ENCODE peak calls at places on chromosomes 13 and 19, in six cellular contexts. One of them, this sample, is unnamed.

GRCh38 chr13:110323172-110323851 is 16.2 kb downstream of the COL4A2 start:
- DNase-seq in GM12865: no peak
- DNase-seq in tibial artery: peak; percentile 64
- DNase-seq in tibial nerve: no peak
- DNase-seq in WTC11: no peak
- DNase-seq in endothelial cell: no peak
- DNase-seq in this sample: no peak

GRCh38 chr13:79792716-79793115 is 311.8 kb downstream of the NDFIP2 start:
- DNase-seq in tibial artery: no peak
- DNase-seq in GM12865: no peak
- DNase-seq in endothelial cell: no peak
- DNase-seq in WTC11: no peak
- DNase-seq in tibial nerve: no peak
- DNase-seq in this sample: no peak

GRCh38 chr19:31693870-31694269 is 344.6 kb upstream of the TSHZ3 start:
- DNase-seq in tibial artery: no peak
- DNase-seq in GM12865: no peak
- DNase-seq in tibial nerve: no peak
- DNase-seq in WTC11: no peak
- DNase-seq in endothelial cell: no peak
- DNase-seq in this sample: no peak

GRCh38 chr19:44794610-44795009 is 14.3 kb upstream of the BCAM start:
- DNase-seq in WTC11: no peak
- DNase-seq in tibial nerve: no peak
- DNase-seq in GM12865: no peak
- DNase-seq in endothelial cell: no peak
- DNase-seq in tibial artery: no peak
- DNase-seq in this sample: no peak

GRCh38 chr19:17489392-17490030 is 19.2 kb downstream of the SLC27A1 start:
- DNase-seq in WTC11: no peak
- DNase-seq in tibial nerve: no peak
- DNase-seq in endothelial cell: peak; percentile 54
- DNase-seq in tibial artery: no peak
- DNase-seq in GM12865: no peak
- DNase-seq in this sample: no peak

GRCh38 chr19:12092065-12092867 is 27.7 kb downstream of the ZNF844 start:
- DNase-seq in tibial nerve: peak; percentile 58
- DNase-seq in endothelial cell: no peak
- DNase-seq in tibial artery: peak; percentile 93
- DNase-seq in WTC11: peak; percentile 94
- DNase-seq in GM12865: peak; percentile 89
- DNase-seq in this sample: peak; percentile 71

GRCh38 chr13:44362394-44363040 is 11.1 kb upstream of the SERP2 start:
- DNase-seq in endothelial cell: no peak
- DNase-seq in tibial artery: no peak
- DNase-seq in GM12865: no peak
- DNase-seq in WTC11: no peak
- DNase-seq in tibial nerve: no peak
- DNase-seq in this sample: no peak

GRCh38 chr13:33859691-33860303 is 41.8 kb downstream of the RFC3 start:
- DNase-seq in endothelial cell: no peak
- DNase-seq in GM12865: no peak
- DNase-seq in tibial nerve: no peak
- DNase-seq in tibial artery: no peak
- DNase-seq in WTC11: no peak
- DNase-seq in this sample: no peak

GRCh38 chr19:14410775-14411134 is 8.4 kb downstream of the DDX39A start:
- DNase-seq in tibial nerve: no peak
- DNase-seq in GM12865: no peak
- DNase-seq in endothelial cell: no peak
- DNase-seq in WTC11: no peak
- DNase-seq in tibial artery: no peak
- DNase-seq in this sample: no peak

GRCh38 chr13:98150836-98151489 is 8.1 kb downstream of the FARP1 start:
- DNase-seq in tibial artery: no peak
- DNase-seq in GM12865: peak; percentile 57
- DNase-seq in endothelial cell: no peak
- DNase-seq in WTC11: no peak
- DNase-seq in tibial nerve: no peak
- DNase-seq in this sample: no peak

GRCh38 chr13:114115191-114115671 is 17.2 kb downstream of the RASA3 start:
- DNase-seq in WTC11: peak; percentile 8
- DNase-seq in tibial artery: peak; percentile 69
- DNase-seq in GM12865: no peak
- DNase-seq in endothelial cell: no peak
- DNase-seq in tibial nerve: no peak
- DNase-seq in this sample: peak; percentile 95

GRCh38 chr13:30818323-30818960 is 83.1 kb downstream of the ALOX5AP start:
- DNase-seq in tibial artery: peak; percentile 85
- DNase-seq in GM12865: no peak
- DNase-seq in WTC11: no peak
- DNase-seq in endothelial cell: no peak
- DNase-seq in tibial nerve: no peak
- DNase-seq in this sample: peak; percentile 15

GRCh38 chr19:44703336-44704078 is 4.6 kb downstream of the CEACAM16 start:
- DNase-seq in endothelial cell: no peak
- DNase-seq in tibial artery: no peak
- DNase-seq in GM12865: no peak
- DNase-seq in tibial nerve: no peak
- DNase-seq in WTC11: no peak
- DNase-seq in this sample: no peak

GRCh38 chr13:114021464-114022308 is 47.8 kb upstream of the C13orf46 start:
- DNase-seq in GM12865: no peak
- DNase-seq in tibial artery: peak; percentile 32
- DNase-seq in endothelial cell: no peak
- DNase-seq in WTC11: no peak
- DNase-seq in tibial nerve: no peak
- DNase-seq in this sample: no peak

GRCh38 chr19:14985133-14985532 is 5.5 kb upstream of the SLC1A6 start:
- DNase-seq in tibial artery: no peak
- DNase-seq in tibial nerve: no peak
- DNase-seq in WTC11: no peak
- DNase-seq in GM12865: no peak
- DNase-seq in endothelial cell: no peak
- DNase-seq in this sample: no peak

GRCh38 chr13:98509271-98510155 is 67.4 kb downstream of the STK24 start:
- DNase-seq in GM12865: peak; percentile 89
- DNase-seq in endothelial cell: no peak
- DNase-seq in tibial nerve: peak; percentile 60
- DNase-seq in tibial artery: peak; percentile 81
- DNase-seq in WTC11: no peak
- DNase-seq in this sample: peak; percentile 91

DNA sequence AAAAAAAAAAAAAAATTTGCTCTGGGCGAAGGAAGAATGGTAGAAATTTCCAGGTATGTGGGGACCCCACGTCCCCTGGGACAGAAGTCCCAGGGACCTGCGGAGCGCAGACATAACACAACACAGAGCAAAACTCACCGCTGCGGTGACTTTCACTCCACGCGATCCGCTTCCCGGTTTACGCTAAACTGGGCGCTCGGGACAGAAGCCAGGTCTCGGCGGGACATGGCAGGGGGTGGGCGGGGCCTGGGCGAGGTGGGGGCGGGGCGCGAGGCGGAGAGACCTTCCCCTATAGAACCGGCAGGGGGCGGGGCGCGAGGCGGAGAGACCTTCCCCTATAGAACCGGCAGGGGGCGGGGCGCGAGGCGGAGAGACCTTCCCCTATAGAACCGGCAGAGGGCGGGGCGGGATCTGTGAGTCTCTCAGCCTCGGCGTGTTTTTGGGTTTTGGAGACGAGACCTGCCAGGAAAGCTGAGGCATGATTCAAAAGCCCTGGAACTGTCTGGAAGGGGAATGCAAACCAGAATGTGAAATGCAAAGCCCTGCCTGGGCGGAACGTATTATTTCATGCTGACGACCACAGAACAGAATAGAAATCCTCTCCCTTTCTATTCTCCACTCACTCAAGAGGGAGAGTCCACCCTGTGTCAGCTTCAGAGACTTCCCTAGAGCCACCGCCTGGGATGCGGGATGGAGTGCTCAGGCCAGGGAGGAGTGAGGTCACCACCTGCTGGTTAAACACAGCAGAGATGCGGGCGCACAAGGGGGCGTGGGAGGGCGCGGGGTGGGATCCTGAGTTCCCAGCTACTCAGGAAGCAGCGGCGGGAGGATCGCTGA is 20.2 kb upstream of the ERVV-1 start:
- DNase-seq in WTC11: peak; percentile 90
- DNase-seq in endothelial cell: peak; percentile 82
- DNase-seq in tibial artery: peak; percentile 89
- DNase-seq in GM12865: peak; percentile 40
- DNase-seq in tibial nerve: peak; percentile 70
- DNase-seq in this sample: peak; percentile 75
- TF ChIP-seq CTCF in WTC11: peak; percentile 90
- TF ChIP-seq CTCF in endothelial cell: peak; percentile 97
- TF ChIP-seq CTCF in tibial artery: peak; percentile 67
- TF ChIP-seq CTCF in GM12865: no peak
- TF ChIP-seq CTCF in tibial nerve: peak; percentile 84
- TF ChIP-seq CTCF in this sample: peak; percentile 89

DNA sequence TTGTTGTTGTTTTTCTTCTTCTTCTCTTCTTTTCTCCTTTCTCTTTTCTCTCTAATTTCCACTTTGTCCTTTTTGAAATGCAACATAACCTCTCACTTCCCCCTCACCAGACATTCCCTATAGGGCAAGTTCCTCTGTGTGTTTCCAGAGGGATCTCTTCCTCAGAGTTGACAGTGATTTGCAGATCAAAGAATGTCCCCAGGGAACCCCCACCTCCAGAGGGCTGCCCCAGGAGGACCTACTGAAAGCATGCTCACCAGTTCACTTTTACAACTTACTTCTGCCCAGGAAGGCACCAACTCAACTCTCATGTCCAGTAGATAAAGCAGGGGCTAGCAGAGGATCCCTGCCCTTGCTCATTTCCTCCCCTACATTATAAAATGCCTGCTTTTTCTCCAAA is 1648.0 kb downstream of the PCDH9 start:
- DNase-seq in GM12865: no peak
- DNase-seq in endothelial cell: no peak
- DNase-seq in WTC11: peak; percentile 15
- DNase-seq in tibial nerve: no peak
- DNase-seq in tibial artery: no peak
- DNase-seq in this sample: no peak
- TF ChIP-seq CTCF in GM12865: no peak
- TF ChIP-seq CTCF in endothelial cell: no peak
- TF ChIP-seq CTCF in WTC11: no peak
- TF ChIP-seq CTCF in tibial nerve: no peak
- TF ChIP-seq CTCF in tibial artery: no peak
- TF ChIP-seq CTCF in this sample: no peak

GRCh38 chr19:19321143-19321577 is 531 bp downstream of the MAU2 start:
- DNase-seq in tibial nerve: no peak
- DNase-seq in tibial artery: no peak
- DNase-seq in endothelial cell: no peak
- DNase-seq in GM12865: peak; percentile 32
- DNase-seq in WTC11: peak; percentile 40
- DNase-seq in this sample: no peak
- TF ChIP-seq CTCF in tibial nerve: no peak
- TF ChIP-seq CTCF in tibial artery: no peak
- TF ChIP-seq CTCF in endothelial cell: no peak
- TF ChIP-seq CTCF in GM12865: no peak
- TF ChIP-seq CTCF in WTC11: no peak
- TF ChIP-seq CTCF in this sample: peak; percentile 14

DNA sequence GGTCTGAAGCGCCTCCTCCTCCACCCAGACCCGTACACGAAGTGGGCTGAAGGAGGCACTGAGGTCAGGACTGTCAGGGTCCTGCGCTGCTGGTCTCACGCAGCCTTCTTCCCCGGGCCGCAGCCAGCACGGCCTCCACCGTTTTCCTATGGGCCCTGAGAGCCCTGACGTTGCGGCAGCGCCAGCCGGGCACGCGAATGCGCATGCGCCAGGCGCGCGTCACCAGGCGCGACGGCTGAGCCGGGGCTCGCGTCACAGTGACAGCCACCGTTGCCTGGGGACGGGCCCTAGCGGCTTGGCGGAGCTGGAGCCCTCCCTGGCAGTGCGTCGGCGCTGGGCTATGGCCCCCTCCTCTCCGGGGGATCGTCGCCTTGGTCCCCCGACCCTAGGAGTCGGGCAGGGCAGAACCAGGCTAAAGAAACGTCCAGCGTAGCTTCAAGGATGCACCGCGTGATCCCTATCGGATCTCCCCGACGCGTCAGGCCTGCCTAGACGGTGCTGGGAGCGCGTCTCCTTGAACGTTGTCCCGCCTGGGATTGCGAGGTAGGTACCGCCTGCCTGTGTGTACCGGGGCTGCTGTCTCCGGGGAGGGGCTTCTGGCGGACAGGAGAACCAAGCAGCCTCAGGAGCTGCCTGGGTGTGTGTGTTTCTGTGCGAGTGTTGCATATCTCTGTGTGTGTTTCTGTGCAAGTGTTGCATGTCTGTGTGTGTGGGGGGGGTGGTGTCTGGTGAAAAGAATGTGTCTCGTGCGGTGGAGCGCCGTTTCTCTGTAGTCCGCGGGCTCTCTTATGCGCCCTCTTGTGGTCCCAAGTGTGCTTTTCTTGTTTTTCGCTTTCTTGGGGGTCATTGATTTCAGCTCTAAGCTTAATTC is 43.2 kb downstream of the ZNF571 start:
- DNase-seq in tibial artery: no peak
- DNase-seq in endothelial cell: peak; percentile 10
- DNase-seq in WTC11: peak; percentile 49
- DNase-seq in GM12865: peak; percentile 82
- DNase-seq in tibial nerve: no peak
- DNase-seq in this sample: peak; percentile 48
- TF ChIP-seq CTCF in tibial artery: no peak
- TF ChIP-seq CTCF in endothelial cell: no peak
- TF ChIP-seq CTCF in WTC11: peak; percentile 24
- TF ChIP-seq CTCF in GM12865: peak; percentile 39
- TF ChIP-seq CTCF in tibial nerve: no peak
- TF ChIP-seq CTCF in this sample: peak; percentile 29

This sample was measured in CD14-positive monocyte.